ENCODE peak calls at places on chromosomes 4 and X, in four cellular contexts. One of them, this sample, is unnamed.

GRCh38 chrX:78548012-78548411 is 111.1 kb downstream of the RTL3 start:
- DNase-seq in H54: no peak
- DNase-seq in cardiac fibroblast: no peak
- DNase-seq in nephron progenitor cell: no peak
- DNase-seq in this sample: no peak

GRCh38 chrX:70960728-70961127 is 29.8 kb upstream of the SLC7A3 start:
- DNase-seq in nephron progenitor cell: no peak
- DNase-seq in cardiac fibroblast: peak
- DNase-seq in H54: no peak
- DNase-seq in this sample: no peak

GRCh38 chrX:41449615-41450014 is 2.5 kb downstream of the NYX start:
- DNase-seq in H54: no peak
- DNase-seq in cardiac fibroblast: peak
- DNase-seq in nephron progenitor cell: no peak
- DNase-seq in this sample: no peak

GRCh38 chrX:12961191-12961718 is 13.7 kb upstream of the TMSB4X start:
- DNase-seq in H54: no peak
- DNase-seq in cardiac fibroblast: no peak
- DNase-seq in nephron progenitor cell: no peak
- DNase-seq in this sample: no peak

GRCh38 chr4:37599092-37599800 is 86.9 kb downstream of the RELL1 start:
- DNase-seq in cardiac fibroblast: no peak
- DNase-seq in nephron progenitor cell: no peak
- DNase-seq in H54: no peak
- DNase-seq in this sample: no peak

GRCh38 chr4:112889619-112890294 is 159.7 kb upstream of the ANK2 start:
- DNase-seq in cardiac fibroblast: peak
- DNase-seq in nephron progenitor cell: no peak
- DNase-seq in H54: no peak
- DNase-seq in this sample: no peak

GRCh38 chr4:113951263-113951662 is 28.2 kb downstream of the ARSJ start:
- DNase-seq in H54: no peak
- DNase-seq in cardiac fibroblast: peak
- DNase-seq in nephron progenitor cell: no peak
- DNase-seq in this sample: no peak

GRCh38 chr4:3613980-3614730 is 81.9 kb upstream of the LRPAP1 start:
- DNase-seq in cardiac fibroblast: peak
- DNase-seq in nephron progenitor cell: no peak
- DNase-seq in H54: no peak
- DNase-seq in this sample: no peak

GRCh38 chr4:58502839-58503238 is 1392.7 kb upstream of the IGFBP7 start:
- DNase-seq in H54: no peak
- DNase-seq in cardiac fibroblast: no peak
- DNase-seq in nephron progenitor cell: no peak
- DNase-seq in this sample: no peak

GRCh38 chr4:57591073-57591472 is 480.9 kb upstream of the IGFBP7 start:
- DNase-seq in H54: no peak
- DNase-seq in cardiac fibroblast: no peak
- DNase-seq in nephron progenitor cell: no peak
- DNase-seq in this sample: no peak

GRCh38 chr4:136036744-136037143 is 1495.5 kb downstream of the PCDH18 start:
- DNase-seq in H54: no peak
- DNase-seq in nephron progenitor cell: no peak
- DNase-seq in cardiac fibroblast: peak
- DNase-seq in this sample: no peak